ENCODE peak calls at places on chromosomes 13 and 19, in seven cellular contexts. R, C, I, V, F, K and B are unnamed samples.

GRCh38 chr13:98307744-98308524 is 130.9 kb upstream of the RNF113B start:
- DNase-seq in R (no peak), C (peak), I (no peak), V (no peak), F (no peak), K (no peak), B (no peak)

GRCh38 chr19:51065221-51065960 is 499 bp upstream of the KLK13 start:
- DNase-seq in R (no peak), C (no peak), I (no peak), V (no peak), F (no peak), K (no peak), B (no peak)

GRCh38 chr19:40962460-40962961 is 28.6 kb upstream of the CYP2B6 start:
- DNase-seq in R (no peak), C (peak), I (no peak), V (no peak), F (no peak), K (no peak), B (no peak)

GRCh38 chr19:13505761-13506549 is at the start of gene CACNA1A:
- DNase-seq in R (no peak), C (no peak), I (no peak), V (no peak), F (peak), K (no peak), B (no peak)

GRCh38 chr13:34223984-34224383 is 406.0 kb downstream of the RFC3 start:
- DNase-seq in R (no peak), C (no peak), I (no peak), V (no peak), F (no peak), K (no peak), B (no peak)

GRCh38 chr19:35347171-35347929 is at the start of gene FFAR1:
- DNase-seq in R (no peak), C (no peak), I (no peak), V (no peak), F (no peak), K (no peak), B (peak)

GRCh38 chr19:48490980-48491792 is 20.4 kb downstream of the LMTK3 start:
- DNase-seq in R (no peak), C (peak), I (peak), V (peak), F (no peak), K (no peak), B (peak)

GRCh38 chr19:19232231-19232630 is 20.5 kb downstream of the NCAN start:
- DNase-seq in R (no peak), C (no peak), I (no peak), V (no peak), F (no peak), K (no peak), B (no peak)

GRCh38 chr19:16207490-16208025 is 9.8 kb downstream of the AP1M1 start:
- DNase-seq in R (no peak), C (no peak), I (no peak), V (no peak), F (no peak), K (no peak), B (no peak)

GRCh38 chr13:105446197-105446596 is 1089.3 kb downstream of the EFNB2 start:
- DNase-seq in R (no peak), C (no peak), I (no peak), V (no peak), F (no peak), K (no peak), B (no peak)

GRCh38 chr19:10288662-10289166 is 1.0 kb upstream of the ICAM5 start:
- DNase-seq in R (no peak), C (no peak), I (peak), V (peak), F (peak), K (no peak), B (no peak)

GRCh38 chr13:82330499-82330898 is 1551.8 kb downstream of the SLITRK1 start:
- DNase-seq in R (no peak), C (no peak), I (no peak), V (no peak), F (no peak), K (no peak), B (no peak)

GRCh38 chr13:92734545-92734944 is 492.1 kb upstream of the GPC6 start:
- DNase-seq in R (no peak), C (no peak), I (no peak), V (no peak), F (no peak), K (no peak), B (no peak)

GRCh38 chr19:3075605-3076431 is 13.5 kb upstream of the TLE5 start:
- DNase-seq in R (peak), C (no peak), I (peak), V (peak), F (no peak), K (peak), B (peak)

GRCh38 chr13:80374453-80374852 is 33.5 kb upstream of the SPRY2 start:
- DNase-seq in R (no peak), C (no peak), I (no peak), V (no peak), F (no peak), K (no peak), B (no peak)

GRCh38 chr13:102913924-102914628 is 68.2 kb downstream of the ERCC5 start:
- DNase-seq in R (no peak), C (no peak), I (no peak), V (peak), F (no peak), K (no peak), B (no peak)

GRCh38 chr13:113538689-113539058 is 45.9 kb upstream of the TFDP1 start:
- DNase-seq in R (no peak), C (no peak), I (no peak), V (no peak), F (no peak), K (no peak), B (no peak)

GRCh38 chr13:41563501-41564001 is 106.2 kb downstream of the RGCC start:
- DNase-seq in R (no peak), C (no peak), I (no peak), V (no peak), F (no peak), K (no peak), B (no peak)

GRCh38 chr19:51398096-51398704 is 7.8 kb upstream of the C19orf84 start:
- DNase-seq in R (no peak), C (no peak), I (no peak), V (peak), F (no peak), K (no peak), B (no peak)

GRCh38 chr13:41791056-41791455 is 169.9 kb downstream of the VWA8 start:
- DNase-seq in R (no peak), C (no peak), I (no peak), V (no peak), F (no peak), K (no peak), B (no peak)

GRCh38 chr19:41373993-41374392 is 2.3 kb upstream of the TMEM91 start:
- DNase-seq in R (no peak), C (peak), I (peak), V (peak), F (peak), K (peak), B (no peak)

GRCh38 chr19:16821081-16821480 is 8.1 kb upstream of the SIN3B start:
- DNase-seq in R (no peak), C (no peak), I (no peak), V (no peak), F (no peak), K (no peak), B (no peak)

GRCh38 chr13:26784704-26785639 is 24.4 kb upstream of the GPR12 start:
- DNase-seq in R (no peak), C (no peak), I (no peak), V (no peak), F (no peak), K (no peak), B (no peak)

GRCh38 chr19:7478173-7478842 is 10.5 kb downstream of the PEX11G start:
- DNase-seq in R (no peak), C (no peak), I (no peak), V (no peak), F (no peak), K (no peak), B (no peak)

GRCh38 chr13:91172160-91172559 is 175.3 kb upstream of the MIR17HG start:
- DNase-seq in R (no peak), C (no peak), I (no peak), V (no peak), F (no peak), K (no peak), B (no peak)

GRCh38 chr19:2235396-2236284 is 489 bp downstream of the PLEKHJ1 start:
- DNase-seq in R (no peak), C (no peak), I (peak), V (no peak), F (no peak), K (peak), B (no peak)

GRCh38 chr19:30830875-30831274 is 458.7 kb downstream of the ZNF536 start:
- DNase-seq in R (no peak), C (no peak), I (no peak), V (no peak), F (no peak), K (no peak), B (no peak)